ENCODE peak calls at places on chromosomes 6 and 20, in six cellular contexts. W is neural progenitor cell, L is memory B cell, S is mesenchymal stem cell, C is Calu3, G is aorta. V is an unnamed sample.

GRCh38 chr6:7074870-7075269 is 32.9 kb upstream of the RREB1 start:
- DNase-seq in L (no peak), S (no peak), C (no peak), G (no peak), W (no peak), V (no peak)

GRCh38 chr6:111536888-111537287 is 53.9 kb upstream of the REV3L start:
- DNase-seq in C (no peak), G (peak; percentile 59), L (no peak), W (no peak), S (no peak), V (no peak)

GRCh38 chr6:7542065-7542877 is 800 bp downstream of the DSP start:
- DNase-seq in S (peak; percentile 46), C (peak; percentile 27), L (peak; percentile 21), W (peak; percentile 80), G (no peak), V (peak; percentile 83)

GRCh38 chr20:50333856-50334255 is 143.2 kb downstream of the CEBPB start:
- DNase-seq in L (no peak), S (peak; percentile 63), W (no peak), G (no peak), C (no peak), V (no peak)

GRCh38 chr20:46998497-46999190 is 104.0 kb downstream of the EYA2 start:
- DNase-seq in S (no peak), C (peak; percentile 61), W (no peak), L (no peak), G (no peak), V (no peak)

GRCh38 chr6:158032354-158032733 is 50.7 kb downstream of the SYNJ2 start:
- DNase-seq in L (no peak), C (no peak), G (peak; percentile 26), W (no peak), S (no peak), V (no peak)

GRCh38 chr6:6842301-6842700 is 253.8 kb downstream of the LY86 start:
- DNase-seq in S (no peak), W (no peak), L (no peak), C (no peak), G (no peak), V (no peak)

GRCh38 chr6:111306104-111306888 is 176.7 kb downstream of the REV3L start:
- DNase-seq in L (no peak), C (peak; percentile 22), S (no peak), W (no peak), G (no peak), V (no peak)

GRCh38 chr20:37229300-37229699 is 32.3 kb downstream of the GHRH start:
- DNase-seq in C (no peak), G (no peak), S (no peak), L (no peak), W (peak; percentile 75), V (no peak)

GRCh38 chr6:38264605-38265004 is 375.1 kb downstream of the BTBD9 start:
- DNase-seq in W (peak; percentile 60), S (peak; percentile 35), C (peak; percentile 59), G (no peak), L (no peak), V (no peak)

GRCh38 chr6:144248470-144249301 is 36.4 kb upstream of the UTRN start:
- DNase-seq in W (no peak), S (peak; percentile 89), C (no peak), L (no peak), G (no peak), V (no peak)

GRCh38 chr6:68876792-68877493 is 241.9 kb downstream of the ADGRB3 start:
- DNase-seq in L (no peak), S (peak; percentile 31), C (no peak), W (peak; percentile 40), G (no peak), V (no peak)

GRCh38 chr20:25273541-25274358 is 25.9 kb downstream of the PYGB start:
- DNase-seq in G (peak; percentile 46), W (no peak), L (no peak), S (no peak), C (no peak), V (peak; percentile 74)

GRCh38 chr20:11350126-11351005 is 567.3 kb upstream of the BTBD3 start:
- DNase-seq in W (no peak), C (no peak), S (peak; percentile 78), L (no peak), G (no peak), V (no peak)

GRCh38 chr6:55069132-55069781 is 105.1 kb upstream of the HCRTR2 start:
- DNase-seq in G (no peak), C (peak; percentile 52), S (peak; percentile 64), W (peak; percentile 68), L (no peak), V (no peak)

GRCh38 chr6:45436544-45437440 is 59.1 kb upstream of the SUPT3H start:
- DNase-seq in W (no peak), L (no peak), S (peak; percentile 83), C (no peak), G (no peak), V (no peak)

GRCh38 chr6:8276148-8276547 is 159.2 kb downstream of the SLC35B3 start:
- DNase-seq in C (no peak), S (no peak), W (no peak), G (no peak), L (no peak), V (no peak)

GRCh38 chr6:54503144-54503543 is 194.9 kb downstream of the TINAG start:
- DNase-seq in W (no peak), L (no peak), C (no peak), G (no peak), S (no peak), V (no peak)

GRCh38 chr6:35014786-35015185 is 125.7 kb downstream of the ANKS1A start:
- DNase-seq in C (no peak), S (peak; percentile 55), W (no peak), L (no peak), G (no peak), V (no peak)

GRCh38 chr6:146361367-146361924 is 182.2 kb upstream of the RAB32 start:
- DNase-seq in S (no peak), W (no peak), L (no peak), C (no peak), G (no peak), V (no peak)

GRCh38 chr6:18177566-18177965 is 22.3 kb downstream of the KDM1B start:
- DNase-seq in L (no peak), W (no peak), S (no peak), G (no peak), C (no peak), V (no peak)

GRCh38 chr6:146948790-146949342 is 255.4 kb upstream of the STXBP5 start:
- DNase-seq in W (no peak), C (no peak), S (peak; percentile 9), G (no peak), L (no peak), V (no peak)

GRCh38 chr6:118679293-118679692 is 27.9 kb upstream of the CEP85L start:
- DNase-seq in L (no peak), G (no peak), S (peak; percentile 38), C (no peak), W (no peak), V (no peak)

GRCh38 chr20:32855387-32855786 is 3.3 kb upstream of the EFCAB8 start:
- DNase-seq in C (no peak), W (no peak), L (no peak), S (no peak), G (no peak), V (no peak)

GRCh38 chr20:47464380-47465101 is 37.1 kb upstream of the NCOA3 start:
- DNase-seq in G (peak; percentile 57), S (peak; percentile 98), L (no peak), C (peak; percentile 93), W (no peak), V (peak; percentile 72)

GRCh38 chr20:17940447-17940971 is 28.1 kb downstream of the SNX5 start:
- DNase-seq in C (no peak), L (no peak), W (peak; percentile 14), G (no peak), S (no peak), V (no peak)

GRCh38 chr6:99349620-99350141 is at the start of gene FAXC:
- DNase-seq in L (no peak), S (peak; percentile 11), W (peak; percentile 78), C (peak; percentile 74), G (peak; percentile 50), V (no peak)

V was measured in posterior vena cava.